ENCODE peak calls at places on chromosomes 4 and X, in seven cellular contexts. U, Q, E, Y, H, S and B are unnamed samples.

GRCh38 chr4:101232074-101232776 is 115.1 kb downstream of the PPP3CA start:
- DNase-seq in U (peak), Q (peak), E (no peak), Y (peak), H (peak), S (no peak), B (no peak)

GRCh38 chrX:51608766-51609165 is 9.9 kb downstream of the CENPVL3 start:
- DNase-seq in U (no peak), Q (no peak), E (no peak), Y (peak), H (no peak), S (no peak), B (no peak)

GRCh38 chrX:51456814-51457213 is 39.6 kb downstream of the NUDT11 start:
- DNase-seq in U (no peak), Q (no peak), E (no peak), Y (no peak), H (no peak), S (no peak), B (peak)

GRCh38 chr4:147453561-147454141 is 27.2 kb upstream of the EDNRA start:
- DNase-seq in U (no peak), Q (no peak), E (no peak), Y (peak), H (no peak), S (no peak), B (peak)

GRCh38 chr4:7817877-7818675 is 121.6 kb downstream of the AFAP1 start:
- DNase-seq in U (peak), Q (no peak), E (no peak), Y (no peak), H (no peak), S (no peak), B (no peak)

GRCh38 chr4:109611045-109611616 is 51.1 kb downstream of the MCUB start:
- DNase-seq in U (no peak), Q (no peak), E (no peak), Y (no peak), H (no peak), S (no peak), B (no peak)

GRCh38 chrX:104929324-104929723 is 291.2 kb downstream of the TEX13A start:
- DNase-seq in U (no peak), Q (no peak), E (no peak), Y (no peak), H (no peak), S (no peak), B (no peak)

GRCh38 chrX:2351999-2352995 is 148.5 kb downstream of the DHRSX start:
- DNase-seq in U (no peak), Q (peak), E (no peak), Y (peak), H (no peak), S (no peak), B (no peak)

GRCh38 chrX:109374276-109374960 is 107.5 kb downstream of the GUCY2F start:
- DNase-seq in U (no peak), Q (no peak), E (no peak), Y (no peak), H (no peak), S (no peak), B (no peak)

GRCh38 chr4:112377701-112378620 is 80.8 kb downstream of the ALPK1 start:
- DNase-seq in U (no peak), Q (no peak), E (peak), Y (no peak), H (no peak), S (no peak), B (no peak)

GRCh38 chrX:15985937-15986336 is 131.3 kb upstream of the AP1S2 start:
- DNase-seq in U (no peak), Q (no peak), E (no peak), Y (no peak), H (peak), S (no peak), B (no peak)

GRCh38 chr4:140790765-140791164 is 34.6 kb upstream of the TBC1D9 start:
- DNase-seq in U (peak), Q (peak), E (no peak), Y (no peak), H (no peak), S (no peak), B (no peak)

GRCh38 chrX:9555354-9555753 is 90.5 kb downstream of the TBL1X start:
- DNase-seq in U (no peak), Q (no peak), E (no peak), Y (no peak), H (no peak), S (no peak), B (no peak)

GRCh38 chr4:184575306-184575705 is 73.9 kb downstream of the CASP3 start:
- DNase-seq in U (no peak), Q (no peak), E (no peak), Y (no peak), H (no peak), S (no peak), B (no peak)

GRCh38 chr4:154164931-154165839 is 326.4 kb downstream of the DCHS2 start:
- DNase-seq in U (no peak), Q (no peak), E (no peak), Y (peak), H (peak), S (no peak), B (no peak)

GRCh38 chrX:26778320-26778888 is 562.4 kb downstream of the MAGEB5 start:
- DNase-seq in U (no peak), Q (no peak), E (peak), Y (no peak), H (no peak), S (no peak), B (no peak)

GRCh38 chrX:50456712-50457484 is 13.7 kb downstream of the DGKK start:
- DNase-seq in U (no peak), Q (no peak), E (no peak), Y (no peak), H (no peak), S (no peak), B (no peak)

GRCh38 chr4:164136181-164136616 is 617.7 kb upstream of the SMIM31 start:
- DNase-seq in U (no peak), Q (peak), E (no peak), Y (no peak), H (no peak), S (no peak), B (peak)

GRCh38 chr4:48275247-48275646 is 5.6 kb upstream of the TEC start:
- DNase-seq in U (no peak), Q (peak), E (no peak), Y (no peak), H (no peak), S (no peak), B (peak)

GRCh38 chrX:107505223-107505622 is 55.8 kb downstream of the FRMPD3 start:
- DNase-seq in U (no peak), Q (no peak), E (no peak), Y (no peak), H (no peak), S (no peak), B (no peak)

GRCh38 chrX:103369479-103369878 is 6.9 kb upstream of the BEX3 start:
- DNase-seq in U (no peak), Q (no peak), E (no peak), Y (no peak), H (no peak), S (no peak), B (no peak)

GRCh38 chr4:681736-682451 is 7.1 kb downstream of the SLC49A3 start:
- DNase-seq in U (no peak), Q (no peak), E (no peak), Y (no peak), H (no peak), S (no peak), B (no peak)

GRCh38 chr4:10094841-10095240 is 21.8 kb downstream of the WDR1 start:
- DNase-seq in U (no peak), Q (no peak), E (no peak), Y (no peak), H (no peak), S (no peak), B (no peak)

GRCh38 chr4:17094811-17095210 is 196.4 kb upstream of the LDB2 start:
- DNase-seq in U (no peak), Q (no peak), E (no peak), Y (no peak), H (no peak), S (no peak), B (no peak)

GRCh38 chr4:20126906-20127305 is 124.8 kb upstream of the SLIT2 start:
- DNase-seq in U (no peak), Q (no peak), E (no peak), Y (peak), H (no peak), S (no peak), B (no peak)

GRCh38 chrX:22300130-22300529 is 27.4 kb downstream of the CBLL2 start:
- DNase-seq in U (peak), Q (peak), E (no peak), Y (peak), H (no peak), S (no peak), B (peak)

GRCh38 chrX:11254417-11255109 is 38.6 kb upstream of the AMELX start:
- DNase-seq in U (no peak), Q (no peak), E (no peak), Y (no peak), H (no peak), S (no peak), B (no peak)

GRCh38 chr4:20474119-20474518 is 222.4 kb downstream of the SLIT2 start:
- DNase-seq in U (no peak), Q (peak), E (no peak), Y (no peak), H (no peak), S (no peak), B (peak)

GRCh38 chr4:87060957-87061356 is 126.1 kb downstream of the AFF1 start:
- DNase-seq in U (no peak), Q (no peak), E (no peak), Y (no peak), H (no peak), S (no peak), B (no peak)

GRCh38 chrX:51893931-51894696 is 691 bp downstream of the MAGED1 start:
- DNase-seq in U (peak), Q (peak), E (peak), Y (peak), H (no peak), S (no peak), B (peak)

GRCh38 chrX:3712080-3712869 is 1.2 kb downstream of the PRKX start:
- DNase-seq in U (peak), Q (no peak), E (no peak), Y (peak), H (no peak), S (peak), B (no peak)

GRCh38 chrX:72714471-72714916 is 388 bp upstream of the PHKA1 start:
- DNase-seq in U (peak), Q (peak), E (peak), Y (peak), H (no peak), S (peak), B (peak)

GRCh38 chr4:153322791-153323190 is 21.7 kb upstream of the MND1 start:
- DNase-seq in U (no peak), Q (no peak), E (no peak), Y (peak), H (no peak), S (no peak), B (no peak)